ENCODE peak calls at places on chromosomes 6 and 20, in five cellular contexts. One of them, this sample, is unnamed.

GRCh38 chr6:163331245-163331644 is 83.3 kb upstream of the QKI start:
- DNase-seq in CD8-positive, alpha-beta memory T cell: no peak
- DNase-seq in RWPE1: no peak
- DNase-seq in A549: no peak
- DNase-seq in HCT116: no peak
- DNase-seq in this sample: no peak

GRCh38 chr20:44072381-44072780 is 114.6 kb downstream of the JPH2 start:
- DNase-seq in HCT116: no peak
- DNase-seq in CD8-positive, alpha-beta memory T cell: no peak
- DNase-seq in A549: no peak
- DNase-seq in RWPE1: no peak
- DNase-seq in this sample: no peak

GRCh38 chr6:50843842-50844241 is 25.2 kb downstream of the TFAP2B start:
- DNase-seq in CD8-positive, alpha-beta memory T cell: no peak
- DNase-seq in A549: peak; percentile 2
- DNase-seq in RWPE1: peak; percentile 22
- DNase-seq in HCT116: no peak
- DNase-seq in this sample: no peak

GRCh38 chr6:65638047-65638831 is 68.8 kb downstream of the EYS start:
- DNase-seq in A549: no peak
- DNase-seq in CD8-positive, alpha-beta memory T cell: no peak
- DNase-seq in RWPE1: no peak
- DNase-seq in HCT116: no peak
- DNase-seq in this sample: no peak

GRCh38 chr6:117482240-117483003 is at the start of gene DCBLD1:
- DNase-seq in RWPE1: peak; percentile 79
- DNase-seq in A549: peak; percentile 58
- DNase-seq in HCT116: peak; percentile 78
- DNase-seq in CD8-positive, alpha-beta memory T cell: peak; percentile 56
- DNase-seq in this sample: peak; percentile 30

GRCh38 chr6:93624408-93624807 is 205.0 kb upstream of the EPHA7 start:
- DNase-seq in A549: no peak
- DNase-seq in CD8-positive, alpha-beta memory T cell: no peak
- DNase-seq in HCT116: no peak
- DNase-seq in RWPE1: no peak
- DNase-seq in this sample: no peak

GRCh38 chr6:142331075-142331551 is 29.3 kb downstream of the ADGRG6 start:
- DNase-seq in CD8-positive, alpha-beta memory T cell: no peak
- DNase-seq in HCT116: no peak
- DNase-seq in RWPE1: no peak
- DNase-seq in A549: no peak
- DNase-seq in this sample: peak; percentile 7

GRCh38 chr6:170265655-170266054 is 25.2 kb downstream of the DLL1 start:
- DNase-seq in A549: no peak
- DNase-seq in HCT116: peak; percentile 73
- DNase-seq in RWPE1: no peak
- DNase-seq in CD8-positive, alpha-beta memory T cell: no peak
- DNase-seq in this sample: no peak

GRCh38 chr20:4245542-4245941 is 230.2 kb upstream of the RNF24 start:
- DNase-seq in A549: no peak
- DNase-seq in CD8-positive, alpha-beta memory T cell: no peak
- DNase-seq in RWPE1: no peak
- DNase-seq in HCT116: no peak
- DNase-seq in this sample: no peak

GRCh38 chr6:125363010-125363359 is 61.2 kb upstream of the HDDC2 start:
- DNase-seq in CD8-positive, alpha-beta memory T cell: no peak
- DNase-seq in RWPE1: no peak
- DNase-seq in HCT116: no peak
- DNase-seq in A549: no peak
- DNase-seq in this sample: no peak

GRCh38 chr6:150977276-150977675 is 111.8 kb downstream of the MTHFD1L start:
- DNase-seq in HCT116: no peak
- DNase-seq in CD8-positive, alpha-beta memory T cell: no peak
- DNase-seq in RWPE1: no peak
- DNase-seq in A549: no peak
- DNase-seq in this sample: no peak

GRCh38 chr6:27176096-27176495 is 71.4 kb upstream of the PRSS16 start:
- DNase-seq in RWPE1: no peak
- DNase-seq in HCT116: no peak
- DNase-seq in A549: no peak
- DNase-seq in CD8-positive, alpha-beta memory T cell: no peak
- DNase-seq in this sample: no peak

GRCh38 chr6:75572072-75572471 is 29.6 kb upstream of the SENP6 start:
- DNase-seq in A549: no peak
- DNase-seq in RWPE1: no peak
- DNase-seq in HCT116: no peak
- DNase-seq in CD8-positive, alpha-beta memory T cell: no peak
- DNase-seq in this sample: no peak

DNA sequence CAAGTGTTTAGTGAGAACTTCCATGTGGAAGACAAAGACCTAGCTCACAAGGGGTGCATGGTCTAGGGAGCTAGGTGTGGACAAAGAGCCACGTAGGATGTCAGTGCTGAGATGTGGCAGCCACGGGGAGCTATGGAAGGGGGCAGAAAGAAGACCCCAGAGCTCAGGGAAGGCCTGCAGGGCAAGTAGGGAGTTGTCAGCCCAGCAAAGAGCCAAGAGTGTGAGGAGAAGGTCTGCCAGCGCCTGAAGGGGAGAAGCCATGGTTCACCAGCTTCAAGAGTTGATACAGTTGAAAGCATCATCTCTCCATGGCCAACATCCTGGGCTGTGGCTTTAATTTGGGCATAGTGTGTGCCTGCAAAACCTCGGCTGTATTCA is 95.6 kb downstream of the CDH26 start:
- DNase-seq in CD8-positive, alpha-beta memory T cell: no peak
- DNase-seq in A549: no peak
- DNase-seq in RWPE1: no peak
- DNase-seq in HCT116: no peak
- DNase-seq in this sample: no peak
- H3K27ac ChIP-seq in CD8-positive, alpha-beta memory T cell: no peak overlapping the region
- H3K27ac ChIP-seq in A549: no peak overlapping the region
- H3K27ac ChIP-seq in RWPE1: no peak overlapping the region
- H3K27ac ChIP-seq in HCT116: no peak overlapping the region
- H3K27ac ChIP-seq in this sample: no peak overlapping the region

GRCh38 chr6:127921982-127922381 is 21.1 kb upstream of the THEMIS start:
- DNase-seq in A549: no peak
- DNase-seq in HCT116: no peak
- DNase-seq in CD8-positive, alpha-beta memory T cell: no peak
- DNase-seq in RWPE1: no peak
- DNase-seq in this sample: no peak

GRCh38 chr6:127923135-127923534 is 22.3 kb upstream of the THEMIS start:
- DNase-seq in CD8-positive, alpha-beta memory T cell: no peak
- DNase-seq in A549: no peak
- DNase-seq in RWPE1: no peak
- DNase-seq in HCT116: no peak
- DNase-seq in this sample: no peak

GRCh38 chr6:127924031-127924430 is 23.2 kb upstream of the THEMIS start:
- DNase-seq in HCT116: no peak
- DNase-seq in A549: no peak
- DNase-seq in RWPE1: no peak
- DNase-seq in CD8-positive, alpha-beta memory T cell: no peak
- DNase-seq in this sample: no peak

GRCh38 chr6:127920804-127921203 is 19.9 kb upstream of the THEMIS start:
- DNase-seq in A549: no peak
- DNase-seq in CD8-positive, alpha-beta memory T cell: no peak
- DNase-seq in HCT116: no peak
- DNase-seq in RWPE1: no peak
- DNase-seq in this sample: no peak

DNA sequence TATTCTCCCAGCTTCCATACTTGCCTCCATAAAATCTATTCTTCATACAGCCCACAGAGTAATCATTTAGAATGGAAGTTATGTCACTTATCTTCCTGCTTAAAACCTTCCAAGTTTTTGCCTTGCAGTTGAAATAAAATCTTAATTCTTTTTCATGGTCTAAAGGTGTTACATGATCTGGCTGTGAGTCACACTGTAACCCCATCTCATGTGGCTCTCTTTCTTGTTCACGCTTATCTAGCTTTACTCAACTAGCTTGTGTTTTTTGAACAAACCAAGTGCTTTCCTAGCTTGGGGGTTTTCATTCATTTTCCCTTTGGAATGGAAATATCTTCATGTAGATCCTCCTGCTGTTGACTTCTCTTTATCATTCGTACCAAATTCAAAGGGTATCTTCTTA is 23.6 kb upstream of the THEMIS start:
- DNase-seq in A549: no peak
- DNase-seq in HCT116: no peak
- DNase-seq in CD8-positive, alpha-beta memory T cell: no peak
- DNase-seq in RWPE1: peak; percentile 8
- DNase-seq in this sample: no peak
- H3K27ac ChIP-seq in A549: no peak overlapping the region
- H3K27ac ChIP-seq in HCT116: no peak overlapping the region
- H3K27ac ChIP-seq in CD8-positive, alpha-beta memory T cell: no peak overlapping the region
- H3K27ac ChIP-seq in RWPE1: no peak overlapping the region
- H3K27ac ChIP-seq in this sample: no peak overlapping the region

GRCh38 chr6:8086755-8087306 is 15.5 kb downstream of the EEF1E1 start:
- DNase-seq in A549: no peak
- DNase-seq in CD8-positive, alpha-beta memory T cell: no peak
- DNase-seq in HCT116: no peak
- DNase-seq in RWPE1: no peak
- DNase-seq in this sample: no peak
- H3K27ac ChIP-seq in A549: no peak overlapping the region
- H3K27ac ChIP-seq in CD8-positive, alpha-beta memory T cell: no peak overlapping the region
- H3K27ac ChIP-seq in HCT116: peak overlapping the region; percentile 79
- H3K27ac ChIP-seq in RWPE1: peak overlapping the region; percentile 8
- H3K27ac ChIP-seq in this sample: no peak overlapping the region

DNA sequence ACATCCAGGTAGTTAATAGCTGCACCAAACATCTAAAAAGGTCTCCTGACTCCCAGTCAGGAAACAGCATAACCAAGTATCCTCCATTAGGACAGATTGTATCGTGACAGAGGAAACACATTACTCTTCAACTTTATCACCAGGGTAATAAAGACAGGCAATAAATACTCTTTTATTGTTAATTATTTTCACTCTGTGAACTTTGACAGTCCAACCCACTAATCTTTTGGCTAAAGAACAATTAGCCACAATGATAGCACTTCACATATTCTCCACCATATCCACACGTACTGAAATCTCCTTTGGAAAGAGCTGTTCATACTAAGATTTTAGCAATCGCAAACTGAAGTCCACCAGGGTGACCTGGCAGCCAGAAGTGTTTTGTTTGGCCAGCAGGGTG is 46.4 kb downstream of the ARHGAP18 start:
- DNase-seq in A549: no peak
- DNase-seq in CD8-positive, alpha-beta memory T cell: no peak
- DNase-seq in RWPE1: no peak
- DNase-seq in HCT116: no peak
- DNase-seq in this sample: no peak
- H3K27ac ChIP-seq in A549: no peak overlapping the region
- H3K27ac ChIP-seq in CD8-positive, alpha-beta memory T cell: no peak overlapping the region
- H3K27ac ChIP-seq in RWPE1: no peak overlapping the region
- H3K27ac ChIP-seq in HCT116: peak overlapping the region; percentile 87
- H3K27ac ChIP-seq in this sample: no peak overlapping the region

DNA sequence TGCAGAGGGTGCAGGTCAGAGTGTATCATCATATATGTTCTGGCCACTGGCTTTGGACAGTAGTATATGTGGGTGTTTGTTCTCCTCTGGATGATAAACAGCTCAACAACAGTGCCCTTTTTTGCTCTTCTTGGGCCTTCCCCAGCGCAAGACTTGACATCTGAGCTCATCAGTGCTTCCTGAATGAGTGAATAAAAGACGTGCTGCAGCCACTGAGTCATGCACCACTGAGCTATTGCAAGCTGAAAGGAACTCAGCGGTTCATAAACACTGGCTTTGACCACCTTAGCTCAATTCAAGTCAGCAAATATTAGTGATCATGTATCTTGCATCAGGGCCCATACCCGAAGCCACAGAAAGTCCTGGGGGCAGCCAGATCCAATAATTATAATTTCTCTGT is 105.3 kb upstream of the KCNG1 start:
- DNase-seq in HCT116: no peak
- DNase-seq in CD8-positive, alpha-beta memory T cell: no peak
- DNase-seq in A549: no peak
- DNase-seq in RWPE1: peak; percentile 64
- DNase-seq in this sample: no peak
- H3K27ac ChIP-seq in HCT116: no peak overlapping the region
- H3K27ac ChIP-seq in CD8-positive, alpha-beta memory T cell: no peak overlapping the region
- H3K27ac ChIP-seq in A549: no peak overlapping the region
- H3K27ac ChIP-seq in RWPE1: no peak overlapping the region
- H3K27ac ChIP-seq in this sample: no peak overlapping the region

GRCh38 chr6:47102331-47102730 is 60.2 kb upstream of the ADGRF1 start:
- DNase-seq in A549: no peak
- DNase-seq in HCT116: no peak
- DNase-seq in RWPE1: no peak
- DNase-seq in CD8-positive, alpha-beta memory T cell: no peak
- DNase-seq in this sample: no peak

GRCh38 chr6:47106216-47106615 is 64.1 kb upstream of the ADGRF1 start:
- DNase-seq in A549: no peak
- DNase-seq in CD8-positive, alpha-beta memory T cell: no peak
- DNase-seq in HCT116: no peak
- DNase-seq in RWPE1: no peak
- DNase-seq in this sample: no peak

GRCh38 chr6:47103931-47104330 is 61.8 kb upstream of the ADGRF1 start:
- DNase-seq in RWPE1: no peak
- DNase-seq in HCT116: no peak
- DNase-seq in CD8-positive, alpha-beta memory T cell: no peak
- DNase-seq in A549: peak; percentile 13
- DNase-seq in this sample: no peak

GRCh38 chr6:47106721-47107197 is 64.6 kb upstream of the ADGRF1 start:
- DNase-seq in HCT116: no peak
- DNase-seq in CD8-positive, alpha-beta memory T cell: no peak
- DNase-seq in RWPE1: no peak
- DNase-seq in A549: no peak
- DNase-seq in this sample: no peak

GRCh38 chr6:47105469-47106188 is 63.5 kb upstream of the ADGRF1 start:
- DNase-seq in RWPE1: no peak
- DNase-seq in A549: no peak
- DNase-seq in HCT116: no peak
- DNase-seq in CD8-positive, alpha-beta memory T cell: no peak
- DNase-seq in this sample: no peak
- H3K27ac ChIP-seq in RWPE1: no peak overlapping the region
- H3K27ac ChIP-seq in A549: no peak overlapping the region
- H3K27ac ChIP-seq in HCT116: no peak overlapping the region
- H3K27ac ChIP-seq in CD8-positive, alpha-beta memory T cell: no peak overlapping the region
- H3K27ac ChIP-seq in this sample: no peak overlapping the region

GRCh38 chr6:84191802-84192201 is 35.6 kb downstream of the CEP162 start:
- DNase-seq in RWPE1: no peak
- DNase-seq in HCT116: no peak
- DNase-seq in A549: no peak
- DNase-seq in CD8-positive, alpha-beta memory T cell: no peak
- DNase-seq in this sample: no peak

GRCh38 chr6:84193140-84193708 is 34.2 kb downstream of the CEP162 start:
- DNase-seq in CD8-positive, alpha-beta memory T cell: no peak
- DNase-seq in RWPE1: peak; percentile 82
- DNase-seq in A549: peak; percentile 24
- DNase-seq in HCT116: peak; percentile 85
- DNase-seq in this sample: no peak

GRCh38 chr6:84197708-84198107 is 29.7 kb downstream of the CEP162 start:
- DNase-seq in HCT116: no peak
- DNase-seq in RWPE1: no peak
- DNase-seq in A549: no peak
- DNase-seq in CD8-positive, alpha-beta memory T cell: no peak
- DNase-seq in this sample: no peak
- H3K27ac ChIP-seq in HCT116: no peak overlapping the region
- H3K27ac ChIP-seq in RWPE1: no peak overlapping the region
- H3K27ac ChIP-seq in A549: no peak overlapping the region
- H3K27ac ChIP-seq in CD8-positive, alpha-beta memory T cell: no peak overlapping the region
- H3K27ac ChIP-seq in this sample: no peak overlapping the region

DNA sequence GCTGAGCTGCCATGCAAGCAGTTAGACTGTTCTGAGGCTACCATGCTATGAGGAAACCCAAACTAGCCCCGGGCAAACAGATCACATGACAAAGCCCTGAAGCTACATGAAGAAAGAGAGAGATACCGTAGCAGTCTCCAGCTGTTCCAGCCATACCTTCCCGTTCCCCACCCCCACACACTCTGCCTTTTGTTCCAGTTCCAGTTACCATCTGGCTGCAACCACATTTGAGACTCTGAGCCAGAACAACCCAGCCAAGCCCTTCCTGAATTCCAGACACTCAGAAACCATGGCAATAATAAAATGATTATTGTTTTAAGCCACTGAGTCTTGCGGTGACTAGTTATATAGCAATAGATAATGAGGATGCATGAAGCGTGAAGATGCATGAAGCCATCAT is 28.3 kb downstream of the RIN2 start:
- DNase-seq in CD8-positive, alpha-beta memory T cell: no peak
- DNase-seq in A549: no peak
- DNase-seq in RWPE1: peak; percentile 51
- DNase-seq in HCT116: no peak
- DNase-seq in this sample: no peak
- H3K27ac ChIP-seq in CD8-positive, alpha-beta memory T cell: no peak overlapping the region
- H3K27ac ChIP-seq in A549: peak overlapping the region; percentile 87
- H3K27ac ChIP-seq in RWPE1: peak overlapping the region; percentile 94
- H3K27ac ChIP-seq in HCT116: no peak overlapping the region
- H3K27ac ChIP-seq in this sample: no peak overlapping the region

This sample was measured in CD4-positive, alpha-beta T cell.